ENCODE peak calls at places on chromosome 12, in eight cellular contexts. One of them, this sample, is unnamed.

GRCh38 chr12:67804168-67804567 is 155.6 kb downstream of the DYRK2 start:
- DNase-seq in AG09309: no peak
- DNase-seq in cardiac fibroblast: no peak
- DNase-seq in fibroblast of villous mesenchyme: no peak
- DNase-seq in pancreas: no peak
- DNase-seq in A673: no peak
- DNase-seq in psoas muscle: no peak
- DNase-seq in neural progenitor cell: no peak
- DNase-seq in this sample: no peak

GRCh38 chr12:15522574-15523187 is 200.4 kb downstream of the PTPRO start:
- DNase-seq in AG09309: no peak
- DNase-seq in cardiac fibroblast: peak
- DNase-seq in fibroblast of villous mesenchyme: peak
- DNase-seq in pancreas: no peak
- DNase-seq in A673: peak
- DNase-seq in psoas muscle: no peak
- DNase-seq in neural progenitor cell: peak
- DNase-seq in this sample: peak

GRCh38 chr12:26091837-26092236 is 33.0 kb downstream of the BHLHE41 start:
- DNase-seq in AG09309: no peak
- DNase-seq in cardiac fibroblast: no peak
- DNase-seq in fibroblast of villous mesenchyme: no peak
- DNase-seq in pancreas: no peak
- DNase-seq in A673: peak
- DNase-seq in psoas muscle: no peak
- DNase-seq in neural progenitor cell: peak
- DNase-seq in this sample: peak

GRCh38 chr12:95763809-95764253 is 26.7 kb downstream of the NTN4 start:
- DNase-seq in AG09309: peak
- DNase-seq in cardiac fibroblast: peak
- DNase-seq in fibroblast of villous mesenchyme: peak
- DNase-seq in pancreas: no peak
- DNase-seq in A673: peak
- DNase-seq in psoas muscle: peak
- DNase-seq in neural progenitor cell: no peak
- DNase-seq in this sample: no peak

GRCh38 chr12:67811437-67812361 is 163.2 kb downstream of the DYRK2 start:
- DNase-seq in AG09309: peak
- DNase-seq in cardiac fibroblast: peak
- DNase-seq in fibroblast of villous mesenchyme: no peak
- DNase-seq in pancreas: no peak
- DNase-seq in A673: peak
- DNase-seq in psoas muscle: no peak
- DNase-seq in neural progenitor cell: no peak
- DNase-seq in this sample: no peak

GRCh38 chr12:18502422-18502821 is 235.4 kb downstream of the PLCZ1 start:
- DNase-seq in AG09309: no peak
- DNase-seq in cardiac fibroblast: no peak
- DNase-seq in fibroblast of villous mesenchyme: no peak
- DNase-seq in pancreas: no peak
- DNase-seq in A673: no peak
- DNase-seq in psoas muscle: no peak
- DNase-seq in neural progenitor cell: no peak
- DNase-seq in this sample: no peak

GRCh38 chr12:132284618-132285310 is 44.6 kb downstream of the GALNT9 start:
- DNase-seq in AG09309: no peak
- DNase-seq in cardiac fibroblast: peak
- DNase-seq in fibroblast of villous mesenchyme: no peak
- DNase-seq in pancreas: no peak
- DNase-seq in A673: no peak
- DNase-seq in psoas muscle: peak
- DNase-seq in neural progenitor cell: no peak
- DNase-seq in this sample: no peak

GRCh38 chr12:124720687-124721500 is 142.8 kb downstream of the SCARB1 start:
- DNase-seq in AG09309: no peak
- DNase-seq in cardiac fibroblast: peak
- DNase-seq in fibroblast of villous mesenchyme: peak
- DNase-seq in pancreas: no peak
- DNase-seq in A673: peak
- DNase-seq in psoas muscle: peak
- DNase-seq in neural progenitor cell: no peak
- DNase-seq in this sample: no peak

GRCh38 chr12:25155031-25155576 is 39.9 kb downstream of the DNAI7 start:
- DNase-seq in AG09309: no peak
- DNase-seq in cardiac fibroblast: peak
- DNase-seq in fibroblast of villous mesenchyme: peak
- DNase-seq in pancreas: no peak
- DNase-seq in A673: peak
- DNase-seq in psoas muscle: no peak
- DNase-seq in neural progenitor cell: peak
- DNase-seq in this sample: peak

GRCh38 chr12:126385785-126386184 is 1320.5 kb downstream of the AACS start:
- DNase-seq in AG09309: peak
- DNase-seq in cardiac fibroblast: peak
- DNase-seq in fibroblast of villous mesenchyme: peak
- DNase-seq in pancreas: no peak
- DNase-seq in A673: no peak
- DNase-seq in psoas muscle: no peak
- DNase-seq in neural progenitor cell: no peak
- DNase-seq in this sample: no peak

GRCh38 chr12:124520258-124520657 is 47.2 kb downstream of the NCOR2 start:
- DNase-seq in AG09309: no peak
- DNase-seq in cardiac fibroblast: peak
- DNase-seq in fibroblast of villous mesenchyme: no peak
- DNase-seq in pancreas: peak
- DNase-seq in A673: no peak
- DNase-seq in psoas muscle: no peak
- DNase-seq in neural progenitor cell: no peak
- DNase-seq in this sample: no peak

GRCh38 chr12:124518051-124518932 is 49.1 kb downstream of the NCOR2 start:
- DNase-seq in AG09309: peak
- DNase-seq in cardiac fibroblast: peak
- DNase-seq in fibroblast of villous mesenchyme: peak
- DNase-seq in pancreas: peak
- DNase-seq in A673: peak
- DNase-seq in psoas muscle: peak
- DNase-seq in neural progenitor cell: peak
- DNase-seq in this sample: no peak

GRCh38 chr12:52423661-52424503 is 10.3 kb downstream of the KRT75 start:
- DNase-seq in AG09309: no peak
- DNase-seq in cardiac fibroblast: no peak
- DNase-seq in fibroblast of villous mesenchyme: no peak
- DNase-seq in pancreas: no peak
- DNase-seq in A673: no peak
- DNase-seq in psoas muscle: no peak
- DNase-seq in neural progenitor cell: no peak
- DNase-seq in this sample: no peak

GRCh38 chr12:95648990-95649791 is 97.9 kb upstream of the USP44 start:
- DNase-seq in AG09309: peak
- DNase-seq in cardiac fibroblast: peak
- DNase-seq in fibroblast of villous mesenchyme: peak
- DNase-seq in pancreas: no peak
- DNase-seq in A673: no peak
- DNase-seq in psoas muscle: no peak
- DNase-seq in neural progenitor cell: no peak
- DNase-seq in this sample: no peak

GRCh38 chr12:101875112-101875961 is 2.0 kb upstream of the DRAM1 start:
- DNase-seq in AG09309: no peak
- DNase-seq in cardiac fibroblast: peak
- DNase-seq in fibroblast of villous mesenchyme: peak
- DNase-seq in pancreas: no peak
- DNase-seq in A673: peak
- DNase-seq in psoas muscle: no peak
- DNase-seq in neural progenitor cell: no peak
- DNase-seq in this sample: no peak

GRCh38 chr12:46218509-46219095 is 50.2 kb downstream of the SLC38A1 start:
- DNase-seq in AG09309: no peak
- DNase-seq in cardiac fibroblast: no peak
- DNase-seq in fibroblast of villous mesenchyme: no peak
- DNase-seq in pancreas: no peak
- DNase-seq in A673: no peak
- DNase-seq in psoas muscle: no peak
- DNase-seq in neural progenitor cell: no peak
- DNase-seq in this sample: no peak

GRCh38 chr12:94769040-94769420 is 118.7 kb upstream of the TMCC3 start:
- DNase-seq in AG09309: no peak
- DNase-seq in cardiac fibroblast: no peak
- DNase-seq in fibroblast of villous mesenchyme: peak
- DNase-seq in pancreas: no peak
- DNase-seq in A673: no peak
- DNase-seq in psoas muscle: no peak
- DNase-seq in neural progenitor cell: no peak
- DNase-seq in this sample: no peak

DNA sequence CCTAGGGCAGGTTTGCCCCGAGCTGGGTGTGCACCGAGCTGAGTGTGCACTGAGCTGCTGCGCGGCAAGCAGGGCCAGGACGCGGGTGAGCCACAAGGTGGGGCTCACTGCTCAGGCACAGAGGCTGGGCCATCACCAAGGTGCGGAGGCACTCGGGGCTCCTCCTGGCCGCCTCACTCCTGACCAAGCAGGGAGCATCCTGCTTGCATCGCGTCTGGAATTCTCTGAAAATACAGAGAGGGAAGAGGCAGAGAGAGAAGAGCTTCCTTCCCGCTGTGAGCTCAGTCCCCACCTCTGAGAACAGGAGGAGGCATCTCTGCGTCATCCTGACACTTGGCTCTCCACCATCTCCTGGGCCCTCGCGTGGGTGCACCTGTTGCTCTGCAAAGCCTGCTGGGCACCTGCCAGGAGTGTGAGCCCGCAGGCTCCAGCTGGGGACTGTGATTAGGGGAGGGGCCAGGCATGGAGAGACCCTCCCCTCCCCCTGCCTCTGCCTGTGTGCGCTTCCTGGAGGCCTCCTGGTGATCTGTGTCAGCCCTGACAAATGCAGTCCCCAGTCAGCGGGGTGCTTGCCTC is 116.3 kb downstream of the GLT1D1 start:
- DNase-seq in AG09309: no peak
- DNase-seq in cardiac fibroblast: no peak
- DNase-seq in fibroblast of villous mesenchyme: no peak
- DNase-seq in pancreas: no peak
- DNase-seq in A673: peak
- DNase-seq in psoas muscle: no peak
- DNase-seq in neural progenitor cell: peak
- DNase-seq in this sample: peak
- TF ChIP-seq CTCF in AG09309: no peak
- TF ChIP-seq CTCF in cardiac fibroblast: no peak
- TF ChIP-seq CTCF in fibroblast of villous mesenchyme: no peak
- TF ChIP-seq CTCF in pancreas: no peak
- TF ChIP-seq CTCF in A673: peak
- TF ChIP-seq CTCF in psoas muscle: no peak
- TF ChIP-seq CTCF in neural progenitor cell: peak
- TF ChIP-seq CTCF in this sample: peak

GRCh38 chr12:79421236-79421740 is 269.5 kb downstream of the PAWR start:
- DNase-seq in AG09309: no peak
- DNase-seq in cardiac fibroblast: no peak
- DNase-seq in fibroblast of villous mesenchyme: no peak
- DNase-seq in pancreas: no peak
- DNase-seq in A673: no peak
- DNase-seq in psoas muscle: no peak
- DNase-seq in neural progenitor cell: no peak
- DNase-seq in this sample: no peak

GRCh38 chr12:79422060-79422812 is 268.5 kb downstream of the PAWR start:
- DNase-seq in AG09309: no peak
- DNase-seq in cardiac fibroblast: peak
- DNase-seq in fibroblast of villous mesenchyme: peak
- DNase-seq in pancreas: no peak
- DNase-seq in A673: no peak
- DNase-seq in psoas muscle: no peak
- DNase-seq in neural progenitor cell: no peak
- DNase-seq in this sample: no peak

GRCh38 chr12:79424109-79424721 is 266.5 kb downstream of the PAWR start:
- DNase-seq in AG09309: peak
- DNase-seq in cardiac fibroblast: peak
- DNase-seq in fibroblast of villous mesenchyme: peak
- DNase-seq in pancreas: no peak
- DNase-seq in A673: no peak
- DNase-seq in psoas muscle: no peak
- DNase-seq in neural progenitor cell: peak
- DNase-seq in this sample: no peak

GRCh38 chr12:79426121-79426520 is 264.6 kb downstream of the PAWR start:
- DNase-seq in AG09309: no peak
- DNase-seq in cardiac fibroblast: no peak
- DNase-seq in fibroblast of villous mesenchyme: peak
- DNase-seq in pancreas: no peak
- DNase-seq in A673: no peak
- DNase-seq in psoas muscle: no peak
- DNase-seq in neural progenitor cell: no peak
- DNase-seq in this sample: no peak

GRCh38 chr12:79423560-79423959 is 267.2 kb downstream of the PAWR start:
- DNase-seq in AG09309: no peak
- DNase-seq in cardiac fibroblast: no peak
- DNase-seq in fibroblast of villous mesenchyme: no peak
- DNase-seq in pancreas: no peak
- DNase-seq in A673: no peak
- DNase-seq in psoas muscle: no peak
- DNase-seq in neural progenitor cell: no peak
- DNase-seq in this sample: no peak
- H3K4me3 ChIP-seq in AG09309: no peak
- H3K4me3 ChIP-seq in cardiac fibroblast: no peak
- H3K4me3 ChIP-seq in fibroblast of villous mesenchyme: no peak
- H3K4me3 ChIP-seq in pancreas: no peak
- H3K4me3 ChIP-seq in A673: no peak
- H3K4me3 ChIP-seq in psoas muscle: no peak
- H3K4me3 ChIP-seq in neural progenitor cell: no peak
- H3K4me3 ChIP-seq in this sample: no peak

GRCh38 chr12:10901427-10901826 is 7.9 kb downstream of the TAS2R13 start:
- DNase-seq in AG09309: no peak
- DNase-seq in cardiac fibroblast: peak
- DNase-seq in fibroblast of villous mesenchyme: no peak
- DNase-seq in pancreas: no peak
- DNase-seq in A673: no peak
- DNase-seq in psoas muscle: no peak
- DNase-seq in neural progenitor cell: no peak
- DNase-seq in this sample: no peak
- TF ChIP-seq CTCF in AG09309: no peak
- TF ChIP-seq CTCF in cardiac fibroblast: no peak
- TF ChIP-seq CTCF in fibroblast of villous mesenchyme: no peak
- TF ChIP-seq CTCF in pancreas: no peak
- TF ChIP-seq CTCF in A673: peak
- TF ChIP-seq CTCF in psoas muscle: no peak
- TF ChIP-seq CTCF in neural progenitor cell: no peak
- TF ChIP-seq CTCF in this sample: peak

DNA sequence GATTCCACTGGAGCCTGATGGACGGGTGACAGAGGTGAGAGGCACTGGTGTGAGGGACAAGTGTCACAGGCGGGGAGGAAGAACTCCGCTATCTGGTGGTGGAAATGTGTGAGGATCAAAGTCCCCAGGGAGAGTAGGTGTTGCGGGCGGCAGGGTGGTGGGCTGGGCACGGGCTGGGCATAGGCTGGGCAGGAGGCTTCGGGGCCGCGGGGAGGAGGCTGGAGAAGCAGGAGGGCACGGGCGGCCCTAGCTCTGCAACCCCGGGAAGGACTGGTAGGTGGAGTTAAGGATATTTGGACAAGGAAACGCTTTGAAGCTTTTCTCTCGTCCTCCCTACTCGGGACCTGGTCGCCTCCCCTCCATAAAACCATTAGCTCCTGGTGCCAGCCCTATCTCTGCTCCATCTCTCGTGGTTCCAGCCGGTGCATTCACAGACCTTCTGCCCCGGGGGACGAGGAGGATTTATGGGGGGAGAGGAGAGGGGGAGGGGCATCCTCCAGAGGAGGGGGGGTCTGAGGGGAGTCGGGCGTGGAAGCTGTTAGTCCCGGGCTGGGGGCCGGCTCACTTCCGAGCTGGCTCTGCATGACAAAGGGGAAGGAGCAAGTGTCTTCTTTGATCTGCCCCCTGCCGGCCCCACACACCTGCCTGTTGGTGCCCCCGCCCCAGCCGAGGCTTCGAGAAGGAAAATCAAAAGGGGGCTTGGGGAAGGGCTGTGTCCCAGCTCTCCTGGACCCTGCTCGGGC is 478 bp downstream of the WNT5B start:
- DNase-seq in AG09309: no peak
- DNase-seq in cardiac fibroblast: no peak
- DNase-seq in fibroblast of villous mesenchyme: no peak
- DNase-seq in pancreas: peak
- DNase-seq in A673: no peak
- DNase-seq in psoas muscle: no peak
- DNase-seq in neural progenitor cell: peak
- DNase-seq in this sample: peak
- H3K4me3 ChIP-seq in AG09309: peak
- H3K4me3 ChIP-seq in cardiac fibroblast: peak
- H3K4me3 ChIP-seq in fibroblast of villous mesenchyme: peak
- H3K4me3 ChIP-seq in pancreas: peak
- H3K4me3 ChIP-seq in A673: peak
- H3K4me3 ChIP-seq in psoas muscle: peak
- H3K4me3 ChIP-seq in neural progenitor cell: peak
- H3K4me3 ChIP-seq in this sample: peak